ENCODE peak calls at places on chromosome X, in five cellular contexts. One of them, this sample, is unnamed.

GRCh38 chrX:103674531-103675454 is 11.7 kb downstream of the MORF4L2 start:
- DNase-seq in PC-3: no peak
- DNase-seq in heart left ventricle: no peak
- DNase-seq in H9: no peak
- DNase-seq in upper lobe of left lung: no peak
- DNase-seq in this sample: no peak

GRCh38 chrX:67780694-67781109 is 236.9 kb downstream of the AR start:
- DNase-seq in upper lobe of left lung: no peak
- DNase-seq in PC-3: peak; percentile 2
- DNase-seq in heart left ventricle: peak; percentile 90
- DNase-seq in H9: no peak
- DNase-seq in this sample: no peak

GRCh38 chrX:21781525-21781924 is 23.6 kb upstream of the SMPX start:
- DNase-seq in PC-3: no peak
- DNase-seq in heart left ventricle: no peak
- DNase-seq in upper lobe of left lung: no peak
- DNase-seq in H9: no peak
- DNase-seq in this sample: no peak

GRCh38 chrX:101347859-101348451 is 587 bp downstream of the TIMM8A start:
- DNase-seq in H9: no peak
- DNase-seq in upper lobe of left lung: no peak
- DNase-seq in heart left ventricle: no peak
- DNase-seq in PC-3: no peak
- DNase-seq in this sample: no peak

GRCh38 chrX:22109442-22109841 is 77.3 kb downstream of the PHEX start:
- DNase-seq in PC-3: peak; percentile 31
- DNase-seq in upper lobe of left lung: no peak
- DNase-seq in heart left ventricle: no peak
- DNase-seq in H9: no peak
- DNase-seq in this sample: no peak

GRCh38 chrX:44203791-44204190 is 139.7 kb downstream of the EFHC2 start:
- DNase-seq in upper lobe of left lung: no peak
- DNase-seq in PC-3: peak; percentile 60
- DNase-seq in heart left ventricle: no peak
- DNase-seq in H9: no peak
- DNase-seq in this sample: no peak

GRCh38 chrX:119406739-119407138 is 7.6 kb downstream of the SLC25A43 start:
- DNase-seq in H9: no peak
- DNase-seq in PC-3: peak; percentile 30
- DNase-seq in upper lobe of left lung: no peak
- DNase-seq in heart left ventricle: no peak
- DNase-seq in this sample: no peak

GRCh38 chrX:77628294-77629025 is 157.6 kb downstream of the ATRX start:
- DNase-seq in heart left ventricle: no peak
- DNase-seq in PC-3: peak; percentile 40
- DNase-seq in upper lobe of left lung: no peak
- DNase-seq in H9: no peak
- DNase-seq in this sample: no peak

GRCh38 chrX:19924285-19924684 is 36.9 kb upstream of the SH3KBP1 start:
- DNase-seq in PC-3: no peak
- DNase-seq in heart left ventricle: no peak
- DNase-seq in H9: no peak
- DNase-seq in upper lobe of left lung: no peak
- DNase-seq in this sample: no peak

GRCh38 chrX:54325077-54325476 is 32.8 kb downstream of the WNK3 start:
- DNase-seq in upper lobe of left lung: no peak
- DNase-seq in heart left ventricle: no peak
- DNase-seq in PC-3: no peak
- DNase-seq in H9: no peak
- DNase-seq in this sample: no peak

GRCh38 chrX:103687073-103687695 is 685 bp upstream of the MORF4L2 start:
- DNase-seq in PC-3: peak; percentile 73
- DNase-seq in heart left ventricle: peak; percentile 95
- DNase-seq in upper lobe of left lung: peak; percentile 98
- DNase-seq in H9: peak; percentile 82
- DNase-seq in this sample: peak; percentile 77

GRCh38 chrX:43676960-43677582 is 21.0 kb downstream of the MAOA start:
- DNase-seq in upper lobe of left lung: no peak
- DNase-seq in H9: no peak
- DNase-seq in heart left ventricle: no peak
- DNase-seq in PC-3: no peak
- DNase-seq in this sample: no peak

GRCh38 chrX:38342853-38343778 is 9.3 kb upstream of the OTC start:
- DNase-seq in upper lobe of left lung: no peak
- DNase-seq in H9: no peak
- DNase-seq in PC-3: no peak
- DNase-seq in heart left ventricle: no peak
- DNase-seq in this sample: no peak

GRCh38 chrX:85243155-85243554 is 424 bp downstream of the SATL1 start:
- DNase-seq in PC-3: no peak
- DNase-seq in heart left ventricle: no peak
- DNase-seq in upper lobe of left lung: no peak
- DNase-seq in H9: no peak
- DNase-seq in this sample: no peak

GRCh38 chrX:53250556-53250955 is 25.5 kb upstream of the KDM5C start:
- DNase-seq in PC-3: no peak
- DNase-seq in H9: no peak
- DNase-seq in heart left ventricle: no peak
- DNase-seq in upper lobe of left lung: peak; percentile 57
- DNase-seq in this sample: no peak

GRCh38 chrX:46547857-46548256 is 2.6 kb upstream of the ZNF674 start:
- DNase-seq in H9: no peak
- DNase-seq in heart left ventricle: no peak
- DNase-seq in upper lobe of left lung: no peak
- DNase-seq in PC-3: peak; percentile 68
- DNase-seq in this sample: no peak

GRCh38 chrX:151723156-151723760 is 7.4 kb downstream of the FATE1 start:
- DNase-seq in upper lobe of left lung: no peak
- DNase-seq in heart left ventricle: no peak
- DNase-seq in PC-3: no peak
- DNase-seq in H9: no peak
- DNase-seq in this sample: no peak

GRCh38 chrX:53281321-53281822 is at the start of gene IQSEC2:
- DNase-seq in H9: peak; percentile 67
- DNase-seq in heart left ventricle: peak; percentile 89
- DNase-seq in PC-3: peak; percentile 89
- DNase-seq in upper lobe of left lung: peak; percentile 95
- DNase-seq in this sample: no peak

GRCh38 chrX:12987900-12988594 is 13.1 kb downstream of the TMSB4X start:
- DNase-seq in PC-3: no peak
- DNase-seq in heart left ventricle: no peak
- DNase-seq in upper lobe of left lung: no peak
- DNase-seq in H9: no peak
- DNase-seq in this sample: no peak

GRCh38 chrX:107826286-107827136 is 845 bp downstream of the MID2 start:
- DNase-seq in PC-3: peak; percentile 47
- DNase-seq in H9: peak; percentile 38
- DNase-seq in heart left ventricle: peak; percentile 32
- DNase-seq in upper lobe of left lung: peak; percentile 89
- DNase-seq in this sample: peak; percentile 55

GRCh38 chrX:88982183-88982582 is 235.2 kb downstream of the CPXCR1 start:
- DNase-seq in upper lobe of left lung: peak; percentile 19
- DNase-seq in H9: peak; percentile 37
- DNase-seq in heart left ventricle: no peak
- DNase-seq in PC-3: no peak
- DNase-seq in this sample: no peak

GRCh38 chrX:103215037-103215767 is at the start of gene BEX4:
- DNase-seq in upper lobe of left lung: peak; percentile 96
- DNase-seq in H9: peak; percentile 96
- DNase-seq in heart left ventricle: peak; percentile 89
- DNase-seq in PC-3: peak; percentile 68
- DNase-seq in this sample: peak; percentile 80

DNA sequence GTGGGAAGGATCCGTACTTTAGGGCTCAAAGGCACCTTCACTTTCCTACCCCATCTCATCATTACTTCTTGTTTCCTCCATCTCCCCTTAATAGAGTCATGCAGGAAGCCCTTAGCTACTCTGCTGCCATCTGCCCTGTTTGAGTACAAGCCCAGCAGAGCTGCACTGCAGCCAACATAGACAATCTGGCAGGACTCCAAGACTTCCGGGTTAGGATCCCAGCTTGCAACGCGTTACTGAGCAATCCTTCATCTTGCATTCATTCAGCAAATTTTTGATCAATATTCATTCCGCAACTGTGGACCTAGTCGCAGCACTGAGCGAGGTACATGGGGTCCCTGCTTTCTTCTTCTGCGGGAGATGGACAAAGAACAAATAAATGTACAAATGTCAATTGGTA is 344.9 kb downstream of the BCOR start:
- DNase-seq in upper lobe of left lung: no peak
- DNase-seq in PC-3: peak; percentile 30
- DNase-seq in heart left ventricle: no peak
- DNase-seq in H9: no peak
- DNase-seq in this sample: no peak
- H3K27ac ChIP-seq in upper lobe of left lung: no peak overlapping the region
- H3K27ac ChIP-seq in PC-3: no peak overlapping the region
- H3K27ac ChIP-seq in heart left ventricle: no peak overlapping the region
- H3K27ac ChIP-seq in H9: no peak overlapping the region
- H3K27ac ChIP-seq in this sample: no peak overlapping the region

GRCh38 chrX:110417128-110417527 is 58.5 kb downstream of the RTL9 start:
- DNase-seq in heart left ventricle: no peak
- DNase-seq in upper lobe of left lung: no peak
- DNase-seq in PC-3: no peak
- DNase-seq in H9: no peak
- DNase-seq in this sample: no peak

GRCh38 chrX:110418857-110419249 is 60.2 kb downstream of the RTL9 start:
- DNase-seq in upper lobe of left lung: no peak
- DNase-seq in heart left ventricle: no peak
- DNase-seq in PC-3: peak; percentile 41
- DNase-seq in H9: no peak
- DNase-seq in this sample: no peak

GRCh38 chrX:110415440-110416167 is 57.0 kb downstream of the RTL9 start:
- DNase-seq in PC-3: peak; percentile 85
- DNase-seq in heart left ventricle: no peak
- DNase-seq in upper lobe of left lung: no peak
- DNase-seq in H9: no peak
- DNase-seq in this sample: no peak

GRCh38 chrX:110420771-110421498 is 62.3 kb downstream of the RTL9 start:
- DNase-seq in upper lobe of left lung: no peak
- DNase-seq in H9: no peak
- DNase-seq in PC-3: peak; percentile 55
- DNase-seq in heart left ventricle: no peak
- DNase-seq in this sample: no peak

DNA sequence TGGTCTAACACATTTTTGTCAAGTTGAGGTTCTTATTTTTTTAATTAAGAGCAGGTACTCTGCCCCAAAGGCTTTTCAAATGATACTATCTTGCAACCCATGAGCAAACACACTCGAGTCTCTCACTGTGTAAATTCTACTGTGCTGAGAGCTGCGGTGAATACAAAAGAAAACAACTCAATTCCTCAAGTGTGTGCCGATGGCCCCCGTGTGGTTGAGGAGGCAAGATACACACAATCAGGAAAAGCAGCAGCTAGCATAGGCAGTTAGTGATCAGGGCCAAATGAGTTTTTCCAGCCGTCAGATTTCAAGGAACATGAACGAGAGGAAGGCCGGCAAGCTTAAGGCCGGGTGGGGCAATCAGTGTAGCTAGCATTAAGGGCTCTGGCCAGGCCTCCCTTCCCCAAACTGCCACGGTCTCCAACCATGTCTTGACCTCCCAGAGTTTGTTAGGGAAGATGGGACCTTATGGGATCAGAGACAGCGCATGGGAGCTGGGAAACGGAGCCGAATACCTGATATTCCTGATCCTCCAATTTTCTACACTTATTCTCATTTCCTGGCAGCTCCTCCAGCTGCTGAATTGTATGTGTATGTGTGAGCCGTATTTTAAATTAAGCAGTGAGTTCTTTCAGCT is 59.7 kb downstream of the RTL9 start:
- DNase-seq in H9: peak; percentile 55
- DNase-seq in heart left ventricle: no peak
- DNase-seq in upper lobe of left lung: no peak
- DNase-seq in PC-3: peak; percentile 67
- DNase-seq in this sample: no peak
- TF ChIP-seq CTCF in H9: peak; percentile 72
- TF ChIP-seq CTCF in heart left ventricle: no peak
- TF ChIP-seq CTCF in upper lobe of left lung: no peak
- TF ChIP-seq CTCF in PC-3: peak; percentile 75
- TF ChIP-seq CTCF in this sample: no peak

DNA sequence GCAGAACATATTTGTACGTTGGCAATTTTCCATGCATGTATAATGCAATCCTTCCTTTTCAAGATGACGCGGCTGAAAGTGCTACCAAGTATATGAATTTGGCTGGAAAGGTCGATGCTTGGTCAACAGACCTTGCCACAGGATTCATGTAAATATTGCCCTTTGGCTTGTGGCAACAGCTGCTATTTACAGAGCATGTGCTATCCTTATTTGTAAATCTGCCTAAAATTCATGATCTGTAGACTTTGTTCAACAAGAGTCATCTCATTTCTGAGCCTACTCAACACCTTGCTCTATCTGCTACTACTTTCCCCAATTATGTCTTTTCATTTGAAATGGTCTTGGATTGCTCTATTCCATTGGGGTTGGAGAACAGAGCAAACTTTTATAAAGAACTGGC is 1.9 kb upstream of the SMARCA1 start:
- DNase-seq in PC-3: peak; percentile 5
- DNase-seq in heart left ventricle: no peak
- DNase-seq in H9: no peak
- DNase-seq in upper lobe of left lung: no peak
- DNase-seq in this sample: no peak
- H3K27ac ChIP-seq in PC-3: no peak overlapping the region
- H3K27ac ChIP-seq in heart left ventricle: no peak overlapping the region
- H3K27ac ChIP-seq in H9: no peak overlapping the region
- H3K27ac ChIP-seq in upper lobe of left lung: no peak overlapping the region
- H3K27ac ChIP-seq in this sample: no peak overlapping the region

GRCh38 chrX:154322890-154323289 is 27.3 kb downstream of the TKTL1 start:
- DNase-seq in upper lobe of left lung: no peak
- DNase-seq in H9: no peak
- DNase-seq in PC-3: no peak
- DNase-seq in heart left ventricle: no peak
- DNase-seq in this sample: no peak

GRCh38 chrX:154321152-154321551 is 25.6 kb downstream of the TKTL1 start:
- DNase-seq in heart left ventricle: peak; percentile 4
- DNase-seq in upper lobe of left lung: no peak
- DNase-seq in H9: no peak
- DNase-seq in PC-3: no peak
- DNase-seq in this sample: no peak

GRCh38 chrX:154323537-154323936 is 27.9 kb downstream of the TKTL1 start:
- DNase-seq in heart left ventricle: no peak
- DNase-seq in upper lobe of left lung: no peak
- DNase-seq in PC-3: no peak
- DNase-seq in H9: no peak
- DNase-seq in this sample: no peak

GRCh38 chrX:154320406-154320805 is 24.8 kb downstream of the TKTL1 start:
- DNase-seq in upper lobe of left lung: no peak
- DNase-seq in PC-3: no peak
- DNase-seq in H9: no peak
- DNase-seq in heart left ventricle: peak; percentile 17
- DNase-seq in this sample: no peak

DNA sequence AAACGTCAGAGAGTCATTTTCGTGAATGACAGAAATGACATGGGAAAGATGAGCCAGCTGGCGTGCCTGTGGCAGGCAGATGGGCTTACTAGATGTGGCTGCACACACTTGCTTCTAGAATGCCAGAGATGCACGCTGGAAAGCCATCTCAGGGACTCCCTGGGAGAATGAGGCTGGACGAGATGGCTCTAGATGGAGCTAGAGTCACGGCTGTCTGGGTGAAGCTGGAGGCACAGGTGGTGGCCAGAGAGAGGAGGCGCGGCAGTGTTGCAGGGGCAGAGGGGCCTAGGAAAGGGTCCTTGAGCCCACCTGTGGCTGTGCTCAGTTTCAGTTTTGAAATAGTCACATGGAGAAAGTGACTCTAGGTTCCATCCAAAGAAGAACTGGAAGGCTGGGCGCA is 26.0 kb downstream of the TKTL1 start:
- DNase-seq in heart left ventricle: peak; percentile 49
- DNase-seq in PC-3: no peak
- DNase-seq in upper lobe of left lung: no peak
- DNase-seq in H9: no peak
- DNase-seq in this sample: no peak
- TF ChIP-seq CTCF in heart left ventricle: no peak
- TF ChIP-seq CTCF in PC-3: no peak
- TF ChIP-seq CTCF in upper lobe of left lung: no peak
- TF ChIP-seq CTCF in H9: no peak
- TF ChIP-seq CTCF in this sample: no peak